ENCODE peak calls at places on chromosomes 4 and X, in eight cellular contexts. O is ureter, J is hypothalamus, U is NCI-H2081, Y is HT-29, D is pancreas, X is nucleus accumbens, W is AG10803. N is an unnamed sample.

GRCh38 chr4:71732066-71732465 is 51.8 kb downstream of the GC start:
- DNase-seq in U (no peak), Y (no peak), D (no peak), J (no peak), O (no peak), X (no peak), W (no peak), N (no peak)

GRCh38 chr4:113256946-113257345 is 207.5 kb downstream of the ANK2 start:
- DNase-seq in X (no peak), W (peak; percentile 92), J (no peak), U (no peak), D (no peak), Y (no peak), O (no peak), N (no peak)

GRCh38 chr4:5462896-5463295 is 245.5 kb downstream of the EVC2 start:
- DNase-seq in Y (no peak), D (no peak), W (no peak), O (no peak), U (no peak), X (no peak), J (no peak), N (no peak)

GRCh38 chr4:158112612-158113011 is 60.2 kb downstream of the GASK1B start:
- DNase-seq in Y (no peak), X (no peak), U (no peak), D (no peak), W (no peak), J (no peak), O (no peak), N (no peak)

GRCh38 chr4:123398151-123398802 is 1.7 kb downstream of the SPRY1 start:
- DNase-seq in Y (peak; percentile 77), W (peak; percentile 60), O (peak; percentile 70), U (peak; percentile 76), X (peak; percentile 44), J (peak; percentile 38), D (peak; percentile 87), N (peak; percentile 82)

GRCh38 chrX:40297949-40298539 is 200.3 kb upstream of the BCOR start:
- DNase-seq in J (no peak), Y (peak; percentile 10), X (no peak), O (no peak), D (no peak), U (no peak), W (no peak), N (no peak)

GRCh38 chr4:141646969-141647368 is 10.6 kb downstream of the IL15 start:
- DNase-seq in X (no peak), W (no peak), U (no peak), Y (no peak), J (no peak), O (no peak), D (no peak), N (no peak)

GRCh38 chr4:184401397-184402171 is 72.8 kb downstream of the IRF2 start:
- DNase-seq in O (no peak), U (peak; percentile 3), Y (no peak), D (no peak), X (no peak), W (no peak), J (no peak), N (no peak)